ENCODE peak calls at places on chromosomes 2 and 18, in nine cellular contexts. I is tibial nerve; V is H1; R is CD4-positive, CD25-positive, alpha-beta regulatory T cell; A is brain microvascular endothelial cell; E is PC-9; N is trophoblast cell; P is PC-3; Y is IMR-90. Z is an unnamed sample. For H3K36me3 and H3K27me3, the result is how much of the 10 kb centered on the place peaks cover.

GRCh38 chr2:42153944-42154593 is 15.1 kb upstream of the EML4 start:
- DNase-seq in V (no peak), N (no peak), P (no peak), Y (no peak), E (no peak), A (no peak), R (no peak), I (no peak), Z (no peak)

GRCh38 chr2:234158812-234159211 is 108.3 kb downstream of the SPP2 start:
- DNase-seq in A (no peak), E (peak), Y (peak), R (no peak), I (no peak), V (no peak), P (peak), N (no peak), Z (no peak)

GRCh38 chr2:102141915-102142828 is at the start of gene IL1R1:
- DNase-seq in I (peak), Y (peak), R (no peak), A (peak), N (peak), P (peak), V (no peak), E (peak), Z (no peak)

GRCh38 chr18:26771524-26771923 is 94.0 kb downstream of the AQP4 start:
- DNase-seq in P (peak), I (no peak), N (peak), A (no peak), V (no peak), R (no peak), E (no peak), Y (no peak), Z (no peak)

GRCh38 chr2:219178377-219179175 is 501 bp downstream of the RETREG2 start:
- DNase-seq in V (no peak), E (no peak), Y (peak), I (peak), R (peak), P (peak), N (peak), A (peak), Z (no peak)

GRCh38 chr2:20613342-20613916 is 37.5 kb downstream of the HS1BP3 start:
- DNase-seq in E (no peak), P (no peak), R (no peak), Y (no peak), I (no peak), V (no peak), N (no peak), A (no peak), Z (no peak)

GRCh38 chr2:31660165-31660564 is 79.4 kb upstream of the SRD5A2 start:
- DNase-seq in I (no peak), P (peak), R (no peak), V (no peak), Y (no peak), E (no peak), A (no peak), N (no peak), Z (no peak)

GRCh38 chr2:149492923-149493322 is 94.7 kb downstream of the MMADHC start:
- DNase-seq in N (peak), P (no peak), V (no peak), E (no peak), A (no peak), R (no peak), Y (no peak), I (no peak), Z (no peak)

GRCh38 chr18:32343634-32344033 is 127.0 kb downstream of the GAREM1 start:
- DNase-seq in P (no peak), I (no peak), R (no peak), A (no peak), V (no peak), N (no peak), E (no peak), Y (no peak), Z (no peak)

GRCh38 chr2:28949190-28949589 is 31.9 kb upstream of the TOGARAM2 start:
- DNase-seq in E (no peak), R (no peak), V (no peak), N (no peak), P (no peak), I (no peak), Y (no peak), A (no peak), Z (no peak)

GRCh38 chr2:96534701-96535181 is 1.8 kb upstream of the ARID5A start:
- DNase-seq in P (no peak), E (peak), V (no peak), A (no peak), N (no peak), Y (no peak), R (no peak), I (no peak), Z (no peak)

GRCh38 chr2:32064021-32064678 is 794 bp downstream of the SPAST start:
- DNase-seq in E (no peak), I (no peak), A (peak), R (no peak), P (no peak), V (no peak), N (peak), Y (no peak), Z (no peak)

GRCh38 chr18:46756172-46756558 is 688 bp downstream of the ST8SIA5 start:
- DNase-seq in E (peak), Y (no peak), P (no peak), R (no peak), I (no peak), N (no peak), A (no peak), V (no peak), Z (no peak)

GRCh38 chr2:102788880-102789250 is 27.0 kb downstream of the TMEM182 start:
- DNase-seq in N (peak), A (no peak), P (no peak), I (no peak), R (no peak), E (no peak), Y (no peak), V (no peak), Z (no peak)

GRCh38 chr2:152581360-152581759 is 135.9 kb downstream of the PRPF40A start:
- DNase-seq in R (no peak), E (no peak), V (no peak), N (no peak), Y (no peak), P (no peak), I (no peak), A (no peak), Z (no peak)

GRCh38 chr2:31563273-31563839 is 17.4 kb downstream of the SRD5A2 start:
- DNase-seq in Y (no peak), P (peak), V (no peak), I (no peak), N (no peak), R (no peak), A (no peak), E (peak), Z (no peak)

GRCh38 chr18:46770708-46771107 is 13.9 kb upstream of the ST8SIA5 start:
- DNase-seq in Y (no peak), I (no peak), E (no peak), V (no peak), A (no peak), N (no peak), P (no peak), R (no peak), Z (no peak)

GRCh38 chr2:219387284-219388126 is at the start of gene DNPEP:
- DNase-seq in P (peak), R (peak), I (peak), N (peak), A (peak), V (no peak), E (peak), Y (peak), Z (peak)

GRCh38 chr2:240840435-240841060 is 20.5 kb upstream of the KIF1A start:
- DNase-seq in E (peak), R (no peak), I (peak), Y (peak), A (peak), V (peak), P (peak), N (peak), Z (no peak)

GRCh38 chr2:37926635-37927034 is 1.5 kb downstream of the RMDN2 start:
- DNase-seq in Y (no peak), V (no peak), P (no peak), E (no peak), R (no peak), I (no peak), N (no peak), A (no peak), Z (no peak)

GRCh38 chr2:200905618-200906296 is 16.6 kb downstream of the NIF3L1 start:
- DNase-seq in R (peak), P (peak), Y (peak), V (no peak), I (peak), E (peak), A (peak), N (peak), Z (peak)

DNA sequence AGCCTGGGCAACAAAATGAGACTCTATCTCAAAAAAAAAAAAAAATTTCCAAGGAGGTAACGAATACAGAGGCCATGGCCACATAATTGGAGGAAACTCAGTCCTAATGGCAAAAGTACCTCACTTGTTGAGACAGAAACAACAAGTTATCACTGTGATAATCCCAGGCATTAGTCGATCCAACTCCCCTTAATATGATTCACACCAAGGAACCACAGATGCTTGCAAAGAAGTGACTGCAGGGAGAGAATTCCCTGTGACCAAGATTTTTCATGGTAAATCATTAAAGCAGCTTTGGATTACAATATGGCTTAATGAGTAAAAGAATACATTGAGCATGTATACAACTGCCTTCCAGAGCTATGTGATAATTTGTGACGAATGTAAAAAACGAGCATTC is 80.4 kb upstream of the RNU4ATAC start:
- DNase-seq in I (no peak), P (no peak), R (no peak), Y (no peak), A (no peak), N (no peak), V (no peak), E (no peak), Z (no peak)
- H3K36me3 ChIP-seq in I (under half), P (under half), R (half or more), Y (under half), A (under half), N (under half), V (under half), E (under half), Z (under half)

GRCh38 chr2:199466704-199467461 is 9.1 kb upstream of the SATB2 start:
- DNase-seq in N (no peak), R (no peak), A (no peak), E (no peak), I (no peak), Y (no peak), P (no peak), V (no peak), Z (no peak)

GRCh38 chr2:199467462-199467822 is 9.7 kb upstream of the SATB2 start:
- DNase-seq in P (no peak), V (no peak), N (no peak), E (no peak), I (no peak), A (no peak), R (no peak), Y (no peak), Z (no peak)

GRCh38 chr2:199465390-199465789 is 7.7 kb upstream of the SATB2 start:
- DNase-seq in R (no peak), N (no peak), I (no peak), V (no peak), P (no peak), E (no peak), Y (no peak), A (no peak), Z (no peak)

GRCh38 chr2:199464614-199465352 is 7.0 kb upstream of the SATB2 start:
- DNase-seq in A (no peak), R (no peak), N (no peak), V (no peak), E (no peak), Y (no peak), I (no peak), P (no peak), Z (no peak)

DNA sequence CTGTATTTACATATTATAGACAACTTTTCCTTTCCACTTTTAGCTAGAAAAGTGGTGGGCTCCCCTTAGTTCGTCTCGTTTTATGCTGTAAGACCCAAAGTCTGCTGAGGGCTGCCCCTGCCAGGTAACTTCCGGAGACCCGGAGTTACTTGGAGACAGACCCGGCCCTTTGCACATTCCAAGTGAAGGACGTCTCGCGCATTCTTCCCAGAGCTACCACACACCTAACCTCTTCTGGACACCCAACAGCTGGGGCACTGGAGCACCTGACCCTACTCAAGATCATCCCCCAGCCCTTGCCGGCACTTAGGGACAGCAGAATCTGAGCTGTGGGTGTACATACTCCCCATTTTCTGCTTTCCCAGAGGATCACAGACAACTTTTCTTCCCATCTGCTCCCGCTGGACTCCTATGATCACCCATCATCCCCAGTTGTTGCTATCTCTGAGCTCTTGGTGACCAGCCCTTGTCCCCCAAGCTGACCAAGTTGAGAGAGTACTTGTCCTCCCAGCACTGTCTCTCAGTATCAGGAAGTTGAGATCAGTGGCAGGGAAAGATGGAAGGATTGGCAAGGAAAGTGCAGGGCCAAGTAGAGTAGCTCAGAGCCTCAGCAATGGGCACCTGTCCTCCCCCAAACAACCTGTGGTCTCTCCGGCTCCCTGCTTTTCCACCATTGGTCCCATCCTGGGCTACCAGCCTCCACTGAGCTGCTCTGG is 8.4 kb upstream of the SATB2 start:
- DNase-seq in N (no peak), Y (no peak), R (no peak), A (no peak), E (no peak), P (no peak), I (no peak), V (no peak), Z (no peak)
- H3K27me3 ChIP-seq in N (half or more), Y (half or more), R (half or more), A (half or more), E (under half), P (under half), I (half or more), V (half or more), Z (half or more)

GRCh38 chr18:2606335-2606734 is 35.0 kb downstream of the NDC80 start:
- DNase-seq in Y (no peak), A (no peak), E (no peak), R (no peak), V (no peak), N (peak), P (no peak), I (no peak), Z (no peak)
- H3K36me3 ChIP-seq in Y (under half), A (under half), E (under half), R (under half), V (under half), N (under half), P (under half), I (under half), Z (under half)

DNA sequence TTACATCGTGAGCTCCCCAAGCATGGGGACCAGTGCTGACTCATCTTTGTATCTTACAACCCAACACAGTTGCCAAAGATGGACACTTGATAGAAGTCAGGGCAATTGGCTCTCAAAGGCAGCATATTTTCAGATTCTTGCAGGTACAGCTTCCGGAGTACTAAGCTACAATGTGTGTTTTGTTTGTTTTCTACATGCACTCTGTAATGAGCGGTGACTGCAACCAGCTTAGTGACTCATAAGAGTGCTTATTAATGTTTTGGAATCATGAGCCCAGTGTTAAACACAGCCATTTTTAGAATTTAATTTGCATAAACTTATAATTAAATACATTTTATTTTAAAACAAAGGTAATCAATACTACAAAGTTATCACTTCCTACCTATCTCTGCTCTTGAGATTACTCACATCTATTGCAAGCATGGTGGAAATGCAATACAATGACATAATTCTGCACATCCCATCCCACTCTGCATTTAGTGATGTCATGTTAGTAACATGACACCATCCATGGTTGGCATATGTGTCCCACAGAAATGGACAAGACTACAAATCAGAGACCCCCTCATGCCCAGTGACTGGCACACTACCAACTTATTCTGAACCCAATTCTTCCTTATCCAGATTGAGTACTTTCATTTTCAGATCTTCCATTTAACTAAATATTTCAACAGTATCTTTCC is 399.8 kb upstream of the ST6GAL2 start:
- DNase-seq in E (no peak), P (peak), R (no peak), V (no peak), I (no peak), A (no peak), Y (no peak), N (no peak), Z (no peak)
- H3K27me3 ChIP-seq in E (under half), P (half or more), R (under half), V (under half), I (under half), A (under half), Y (under half), N (under half), Z (under half)

Z was measured in iPS DF 6.9.